ENCODE peak calls at places on chromosome 7, in ten cellular contexts. W, E, T, L, A, K, Y, U, G and C are unnamed samples.

GRCh38 chr7:138625084-138625848 is 75.9 kb downstream of the SVOPL start:
- DNase-seq in W (no peak), E (no peak), T (no peak), L (no peak), A (no peak), K (no peak), Y (no peak), U (no peak), G (no peak), C (no peak)

GRCh38 chr7:150895809-150896208 is 43.5 kb downstream of the AOC1 start:
- DNase-seq in W (no peak), E (no peak), T (no peak), L (no peak), A (no peak), K (no peak), Y (no peak), U (no peak), G (no peak), C (no peak)

GRCh38 chr7:22481726-22482125 is 18.3 kb downstream of the STEAP1B start:
- DNase-seq in W (no peak), E (peak; percentile 58), T (no peak), L (no peak), A (peak; percentile 28), K (no peak), Y (no peak), U (no peak), G (no peak), C (no peak)

GRCh38 chr7:21784989-21785388 is 160.7 kb downstream of the CDCA7L start:
- DNase-seq in W (no peak), E (no peak), T (no peak), L (no peak), A (no peak), K (no peak), Y (no peak), U (no peak), G (no peak), C (no peak)

GRCh38 chr7:45421826-45422225 is 152.3 kb upstream of the ADCY1 start:
- DNase-seq in W (no peak), E (no peak), T (no peak), L (no peak), A (no peak), K (no peak), Y (no peak), U (no peak), G (no peak), C (no peak)

GRCh38 chr7:157011333-157012112 is 1.1 kb upstream of the MNX1 start:
- DNase-seq in W (no peak), E (no peak), T (no peak), L (peak; percentile 36), A (no peak), K (no peak), Y (no peak), U (no peak), G (no peak), C (peak; percentile 67)

GRCh38 chr7:36037121-36037662 is 115.9 kb upstream of the EEPD1 start:
- DNase-seq in W (peak; percentile 77), E (peak; percentile 70), T (no peak), L (peak; percentile 85), A (no peak), K (no peak), Y (no peak), U (no peak), G (no peak), C (no peak)

GRCh38 chr7:141268614-141269013 is 194.8 kb downstream of the TMEM178B start:
- DNase-seq in W (no peak), E (no peak), T (no peak), L (no peak), A (no peak), K (no peak), Y (no peak), U (no peak), G (no peak), C (no peak)

GRCh38 chr7:756928-757560 is 30.0 kb upstream of the PRKAR1B start:
- DNase-seq in W (no peak), E (no peak), T (peak; percentile 21), L (no peak), A (no peak), K (peak; percentile 44), Y (no peak), U (no peak), G (peak; percentile 48), C (peak; percentile 65)

GRCh38 chr7:120023494-120024167 is 249.3 kb upstream of the KCND2 start:
- DNase-seq in W (no peak), E (no peak), T (no peak), L (no peak), A (no peak), K (no peak), Y (no peak), U (no peak), G (no peak), C (no peak)

GRCh38 chr7:94396044-94396443 is 1.3 kb downstream of the COL1A2 start:
- DNase-seq in W (no peak), E (no peak), T (no peak), L (no peak), A (no peak), K (no peak), Y (no peak), U (no peak), G (no peak), C (no peak)

GRCh38 chr7:131111-132094 is 61.0 kb upstream of the FAM20C start:
- DNase-seq in W (no peak), E (peak; percentile 72), T (peak; percentile 79), L (no peak), A (no peak), K (peak; percentile 83), Y (no peak), U (no peak), G (peak; percentile 45), C (no peak)

DNA sequence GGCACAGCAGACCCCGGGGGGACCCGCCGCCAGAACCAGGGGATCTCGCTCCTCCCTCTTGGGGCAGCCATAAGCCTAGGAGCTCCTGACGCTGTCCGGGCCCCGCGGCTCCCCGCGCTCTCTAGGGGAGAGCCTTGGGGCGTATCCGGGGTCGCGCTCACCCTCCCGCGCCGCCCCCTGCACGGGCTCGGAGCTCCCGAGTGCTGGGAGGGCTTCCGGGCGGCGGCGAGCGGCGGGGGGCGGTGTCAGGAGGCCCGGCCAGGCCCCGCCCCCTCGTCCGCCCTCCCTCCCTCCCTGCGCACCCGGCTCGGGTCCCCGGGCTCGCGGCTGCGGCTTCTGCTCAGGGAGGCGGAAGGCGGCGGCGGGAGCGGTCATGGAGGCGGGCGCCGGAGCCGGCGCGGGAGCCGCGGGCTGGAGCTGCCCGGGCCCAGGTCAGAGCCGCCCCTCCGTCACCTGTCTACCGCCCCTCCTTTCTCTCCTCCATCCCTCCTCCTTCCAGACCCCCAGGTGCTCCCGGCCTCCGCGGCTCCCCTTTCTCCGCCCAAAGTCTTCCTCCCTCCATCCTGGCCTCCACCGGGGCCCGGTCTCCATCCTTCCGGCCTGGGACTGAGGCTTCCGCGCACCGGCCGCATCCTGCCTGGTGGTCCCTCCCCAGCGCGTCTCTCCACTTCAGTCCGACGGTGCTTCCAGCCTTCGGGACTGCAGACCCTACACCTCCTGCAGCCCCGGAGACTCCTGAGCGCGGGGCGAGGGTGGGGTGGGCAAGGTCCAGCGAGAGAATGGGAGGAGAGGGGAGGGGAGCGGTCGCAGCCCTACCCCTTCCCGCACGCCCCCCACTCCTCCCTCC is 424 bp upstream of the CCDC136 start:
- DNase-seq in W (peak; percentile 83), E (peak; percentile 74), T (peak; percentile 74), L (peak; percentile 77), A (no peak), K (peak; percentile 89), Y (peak; percentile 38), U (no peak), G (peak; percentile 70), C (peak; percentile 94)
- TF ChIP-seq POLR2A in W (no peak), E (no peak), T (no peak), L (peak; percentile 38), A (peak; percentile 49), K (peak; percentile 21), Y (peak; percentile 47), U (no peak), G (no peak), C (no peak)

DNA sequence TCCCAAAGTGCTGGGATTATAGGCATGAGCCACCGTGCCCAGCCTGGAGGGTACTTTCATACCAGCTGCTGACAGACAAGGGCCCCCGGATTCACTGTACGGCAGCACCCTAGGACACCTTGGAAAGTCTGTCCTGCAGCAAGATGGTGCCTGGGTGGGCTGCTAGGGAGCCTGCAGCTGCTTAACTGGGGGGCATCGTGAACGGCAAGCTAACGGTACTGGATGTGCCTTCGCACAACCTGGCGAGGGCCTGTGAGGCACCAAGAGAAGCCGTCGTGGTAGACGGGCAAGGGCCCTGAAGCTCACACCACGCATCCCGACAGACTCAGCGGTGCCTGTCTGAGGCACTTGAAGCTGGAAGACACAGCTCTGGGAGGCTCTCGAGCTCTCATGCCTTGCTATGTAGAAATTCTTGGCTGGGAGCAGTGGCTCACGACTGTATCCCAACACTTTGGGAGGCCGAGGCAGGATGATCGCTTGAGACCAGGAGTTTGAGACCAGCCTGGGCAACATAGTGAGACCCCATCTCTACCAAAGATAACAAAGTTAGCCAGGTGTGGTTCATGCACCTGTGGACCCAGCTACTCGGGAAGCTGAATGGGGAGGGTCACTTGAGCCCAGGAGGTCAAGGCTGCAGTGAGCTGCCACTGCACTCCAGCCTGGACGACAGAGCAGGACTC is 9.4 kb downstream of the BRAT1 start:
- DNase-seq in W (no peak), E (no peak), T (peak; percentile 1), L (no peak), A (no peak), K (peak; percentile 64), Y (no peak), U (no peak), G (no peak), C (no peak)
- H3K36me3 ChIP-seq in W (peaks cover 58% of the 10 kb centered on the region), E (peaks cover 71% of the 10 kb centered on the region), T (no peaks in the 10 kb centered on the region), L (peaks cover 32% of the 10 kb centered on the region), A (peaks cover 4% of the 10 kb centered on the region), K (peaks cover 4% of the 10 kb centered on the region), Y (no peaks in the 10 kb centered on the region), U (peaks cover 99% of the 10 kb centered on the region), G (peaks cover 48% of the 10 kb centered on the region), C (peaks cover 94% of the 10 kb centered on the region)

DNA sequence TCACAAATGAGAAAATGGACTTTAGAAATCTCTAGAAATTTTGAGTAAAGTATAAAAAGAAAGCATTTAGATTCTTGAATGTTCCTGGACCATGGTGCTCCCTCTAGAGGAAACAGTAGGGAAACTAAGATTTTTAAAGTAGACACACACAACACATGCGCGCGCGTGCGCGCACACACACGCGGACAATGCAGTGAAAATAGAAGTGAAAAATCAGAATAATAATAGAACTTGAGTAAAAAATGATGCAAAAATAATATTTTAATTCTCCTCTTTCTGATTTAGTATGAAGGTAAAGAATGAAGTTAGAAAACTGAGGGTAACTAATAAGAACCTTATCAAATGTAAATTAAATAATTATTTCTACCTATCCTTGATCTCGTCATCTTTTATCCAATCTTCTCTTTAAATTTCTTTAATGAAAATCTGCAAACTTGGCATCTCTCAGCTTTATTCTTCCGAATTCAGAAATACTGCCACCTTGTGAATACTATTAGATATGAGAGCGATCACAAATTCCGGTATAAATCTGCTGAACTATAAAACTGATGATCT is 117.0 kb upstream of the AMPH start:
- DNase-seq in W (no peak), E (no peak), T (no peak), L (no peak), A (no peak), K (no peak), Y (no peak), U (no peak), G (no peak), C (no peak)
- TF ChIP-seq CTCF in W (no peak), E (peak; percentile 27), T (no peak), L (no peak), A (no peak), K (no peak), Y (no peak), U (no peak), G (peak; percentile 35), C (no peak)

DNA sequence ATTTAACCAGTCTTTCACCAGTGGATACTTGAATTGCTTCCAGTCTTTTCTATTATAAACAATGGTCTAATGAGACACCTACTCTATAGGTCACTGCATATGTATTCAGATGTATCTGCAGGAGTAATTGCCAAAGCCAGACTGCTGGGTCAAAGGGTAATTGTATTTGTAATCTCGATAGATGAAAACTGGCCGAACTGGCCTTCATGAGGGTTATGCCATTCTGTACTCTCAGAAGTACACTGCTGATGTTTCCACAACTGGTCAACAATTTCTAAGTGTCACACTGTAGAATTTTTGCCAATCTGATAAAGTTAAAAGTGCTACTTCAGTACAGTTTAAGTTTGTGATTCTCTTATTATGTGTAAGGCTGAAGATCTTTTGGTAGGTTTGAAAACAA is 64.6 kb downstream of the JAZF1 start:
- DNase-seq in W (no peak), E (no peak), T (no peak), L (no peak), A (no peak), K (no peak), Y (no peak), U (no peak), G (no peak), C (no peak)
- TF ChIP-seq POLR2A in W (no peak), E (no peak), T (no peak), L (no peak), A (no peak), K (no peak), Y (no peak), U (no peak), G (no peak), C (no peak)